ENCODE peak calls at places on chromosomes 6 and 20, in eight cellular contexts. U, F, P, I, A, S, E and R are unnamed samples.

GRCh38 chr20:38834868-38835267 is 29.4 kb downstream of the PPP1R16B start:
- DNase-seq in U (no peak), F (no peak), P (no peak), I (no peak), A (no peak), S (no peak), E (no peak), R (no peak)

GRCh38 chr6:97411610-97412009 is 128.6 kb upstream of the MMS22L start:
- DNase-seq in U (no peak), F (no peak), P (no peak), I (no peak), A (no peak), S (no peak), E (no peak), R (no peak)

GRCh38 chr20:3729811-3730550 is 2.5 kb upstream of the HSPA12B start:
- DNase-seq in U (no peak), F (no peak), P (no peak), I (no peak), A (no peak), S (no peak), E (no peak), R (no peak)

GRCh38 chr20:10639051-10639761 is 34.6 kb downstream of the JAG1 start:
- DNase-seq in U (no peak), F (no peak), P (no peak), I (no peak), A (no peak), S (no peak), E (no peak), R (no peak)

GRCh38 chr6:110646419-110646698 is 168.9 kb downstream of the CDK19 start:
- DNase-seq in U (no peak), F (no peak), P (no peak), I (no peak), A (no peak), S (no peak), E (no peak), R (no peak)

GRCh38 chr6:17741507-17741906 is 34.8 kb upstream of the NUP153 start:
- DNase-seq in U (no peak), F (no peak), P (no peak), I (no peak), A (no peak), S (no peak), E (no peak), R (no peak)

GRCh38 chr6:101396552-101397173 is 3.2 kb downstream of the GRIK2 start:
- DNase-seq in U (no peak), F (no peak), P (peak; percentile 54), I (no peak), A (peak; percentile 34), S (no peak), E (no peak), R (no peak)

GRCh38 chr6:30915591-30915946 is 1.5 kb downstream of the VARS2 start:
- DNase-seq in U (no peak), F (no peak), P (peak; percentile 77), I (peak; percentile 37), A (peak; percentile 84), S (no peak), E (peak; percentile 4), R (no peak)

GRCh38 chr6:52388790-52389189 is 26.8 kb downstream of the PAQR8 start:
- DNase-seq in U (no peak), F (no peak), P (no peak), I (peak; percentile 19), A (no peak), S (no peak), E (no peak), R (no peak)

GRCh38 chr6:82767447-82767846 is 298.2 kb downstream of the UBE3D start:
- DNase-seq in U (no peak), F (no peak), P (no peak), I (no peak), A (no peak), S (no peak), E (no peak), R (no peak)

GRCh38 chr20:10611357-10611756 is 62.4 kb downstream of the JAG1 start:
- DNase-seq in U (no peak), F (no peak), P (peak; percentile 63), I (no peak), A (peak; percentile 35), S (no peak), E (no peak), R (no peak)

GRCh38 chr6:111605100-111605748 is 454 bp downstream of the TRAF3IP2 start:
- DNase-seq in U (peak; percentile 15), F (no peak), P (peak; percentile 91), I (peak; percentile 15), A (peak; percentile 48), S (no peak), E (peak; percentile 68), R (no peak)

GRCh38 chr6:21023210-21023609 is 489.0 kb downstream of the CDKAL1 start:
- DNase-seq in U (no peak), F (no peak), P (no peak), I (peak; percentile 33), A (no peak), S (no peak), E (no peak), R (no peak)

GRCh38 chr20:38052870-38053269 is 19.3 kb downstream of the RPRD1B start:
- DNase-seq in U (no peak), F (no peak), P (no peak), I (no peak), A (no peak), S (no peak), E (no peak), R (no peak)

GRCh38 chr6:142943746-142944125 is 1.2 kb downstream of the HIVEP2 start:
- DNase-seq in U (no peak), F (no peak), P (peak; percentile 64), I (no peak), A (no peak), S (no peak), E (no peak), R (no peak)

GRCh38 chr20:2168946-2169345 is 67.3 kb downstream of the STK35 start:
- DNase-seq in U (no peak), F (no peak), P (no peak), I (no peak), A (no peak), S (no peak), E (no peak), R (no peak)

GRCh38 chr6:165895421-165896165 is 232.6 kb upstream of the PDE10A start:
- DNase-seq in U (no peak), F (no peak), P (peak; percentile 18), I (no peak), A (no peak), S (no peak), E (no peak), R (no peak)

GRCh38 chr6:56526860-56527544 is 115.7 kb downstream of the DST start:
- DNase-seq in U (no peak), F (no peak), P (peak; percentile 34), I (no peak), A (no peak), S (no peak), E (no peak), R (no peak)

GRCh38 chr6:165830761-165831160 is 167.7 kb upstream of the PDE10A start:
- DNase-seq in U (no peak), F (no peak), P (no peak), I (no peak), A (no peak), S (no peak), E (no peak), R (no peak)

GRCh38 chr6:119672725-119673124 is 323.2 kb upstream of the MAN1A1 start:
- DNase-seq in U (no peak), F (no peak), P (no peak), I (peak; percentile 29), A (no peak), S (no peak), E (no peak), R (no peak)

GRCh38 chr6:136288566-136289326 is 900 bp downstream of the BCLAF1 start:
- DNase-seq in U (peak; percentile 69), F (peak; percentile 91), P (peak; percentile 100), I (peak; percentile 70), A (peak; percentile 43), S (peak; percentile 89), E (peak; percentile 86), R (peak; percentile 36)

GRCh38 chr20:12893019-12893418 is 115.8 kb upstream of the SPTLC3 start:
- DNase-seq in U (no peak), F (no peak), P (no peak), I (no peak), A (no peak), S (no peak), E (no peak), R (no peak)